ENCODE peak calls at places on chromosomes 12 and 14, in four cellular contexts. H, X, P and Z are unnamed samples.

GRCh38 chr12:15731940-15732339 is 57.2 kb downstream of the EPS8 start:
- DNase-seq in H (no peak), X (no peak), P (no peak), Z (no peak)

GRCh38 chr14:44995770-44996294 is 33.8 kb downstream of the TOGARAM1 start:
- DNase-seq in H (no peak), X (no peak), P (no peak), Z (no peak)

GRCh38 chr12:28209782-28210181 is 19.5 kb downstream of the CCDC91 start:
- DNase-seq in H (no peak), X (no peak), P (no peak), Z (no peak)

GRCh38 chr12:76547526-76547925 is 12.0 kb downstream of the OSBPL8 start:
- DNase-seq in H (no peak), X (no peak), P (no peak), Z (no peak)

GRCh38 chr14:70640938-70641547 is 673 bp upstream of the TTC9 start:
- DNase-seq in H (peak), X (no peak), P (no peak), Z (peak)

GRCh38 chr12:30988887-30989286 is 62.3 kb downstream of the TSPAN11 start:
- DNase-seq in H (no peak), X (no peak), P (no peak), Z (no peak)

GRCh38 chr12:75724913-75725312 is 213.5 kb upstream of the KRR1 start:
- DNase-seq in H (no peak), X (no peak), P (peak), Z (no peak)

GRCh38 chr14:51609251-51609986 is 42.3 kb upstream of the FRMD6 start:
- DNase-seq in H (no peak), X (no peak), P (no peak), Z (no peak)

GRCh38 chr12:71726548-71726947 is 28.1 kb upstream of the RAB21 start:
- DNase-seq in H (no peak), X (no peak), P (no peak), Z (no peak)

GRCh38 chr12:57216014-57216891 is at the start of gene NXPH4:
- DNase-seq in H (peak), X (no peak), P (no peak), Z (peak)

GRCh38 chr12:80580254-80580653 is 127.2 kb upstream of the MYF6 start:
- DNase-seq in H (no peak), X (no peak), P (peak), Z (no peak)

GRCh38 chr12:120121766-120122293 is 5.3 kb upstream of the RAB35 start:
- DNase-seq in H (peak), X (no peak), P (no peak), Z (peak)

GRCh38 chr12:1650954-1651353 is 21.9 kb downstream of the WNT5B start:
- DNase-seq in H (no peak), X (no peak), P (no peak), Z (no peak)

GRCh38 chr12:104462931-104463339 is 6.2 kb downstream of the CHST11 start:
- DNase-seq in H (peak), X (no peak), P (no peak), Z (peak)

GRCh38 chr14:105419305-105420091 is at the start of gene MTA1:
- DNase-seq in H (peak), X (peak), P (no peak), Z (peak)

GRCh38 chr12:80778005-80778541 is 61.4 kb downstream of the MYF5 start:
- DNase-seq in H (peak), X (no peak), P (peak), Z (peak)

GRCh38 chr12:116018282-116018681 is 259.2 kb downstream of the MED13L start:
- DNase-seq in H (no peak), X (no peak), P (no peak), Z (no peak)

GRCh38 chr14:90661881-90662280 is 154.3 kb downstream of the TTC7B start:
- DNase-seq in H (no peak), X (no peak), P (no peak), Z (no peak)

GRCh38 chr12:7131502-7131866 is 1.3 kb downstream of the CLSTN3 start:
- DNase-seq in H (no peak), X (no peak), P (no peak), Z (peak)

GRCh38 chr14:91872011-91872476 is 4.7 kb upstream of the TC2N start:
- DNase-seq in H (peak), X (no peak), P (no peak), Z (peak)

GRCh38 chr14:82642425-82642824 is 1108.8 kb upstream of the SEL1L start:
- DNase-seq in H (no peak), X (no peak), P (no peak), Z (no peak)

GRCh38 chr12:32507559-32508276 is 108.4 kb downstream of the FGD4 start:
- DNase-seq in H (no peak), X (no peak), P (no peak), Z (no peak)

GRCh38 chr14:55921516-55921915 is 196.7 kb upstream of the PELI2 start:
- DNase-seq in H (no peak), X (no peak), P (no peak), Z (no peak)

GRCh38 chr14:72291908-72292688 is 359.9 kb downstream of the RGS6 start:
- DNase-seq in H (peak), X (no peak), P (peak), Z (peak)

GRCh38 chr12:17203497-17203896 is 597.5 kb upstream of the LMO3 start:
- DNase-seq in H (no peak), X (no peak), P (no peak), Z (no peak)

GRCh38 chr12:5889381-5890047 is 55.5 kb downstream of the ANO2 start:
- DNase-seq in H (no peak), X (no peak), P (no peak), Z (peak)

GRCh38 chr12:47015381-47015780 is 64.0 kb upstream of the PCED1B start:
- DNase-seq in H (no peak), X (no peak), P (no peak), Z (no peak)

GRCh38 chr12:11746024-11746771 is 96.7 kb downstream of the ETV6 start:
- DNase-seq in H (no peak), X (no peak), P (peak), Z (no peak)

GRCh38 chr14:69275331-69275730 is 15.4 kb downstream of the GALNT16 start:
- DNase-seq in H (no peak), X (no peak), P (no peak), Z (no peak)

GRCh38 chr12:26704684-26705475 is 128.1 kb downstream of the ITPR2 start:
- DNase-seq in H (no peak), X (no peak), P (peak), Z (no peak)

DNA sequence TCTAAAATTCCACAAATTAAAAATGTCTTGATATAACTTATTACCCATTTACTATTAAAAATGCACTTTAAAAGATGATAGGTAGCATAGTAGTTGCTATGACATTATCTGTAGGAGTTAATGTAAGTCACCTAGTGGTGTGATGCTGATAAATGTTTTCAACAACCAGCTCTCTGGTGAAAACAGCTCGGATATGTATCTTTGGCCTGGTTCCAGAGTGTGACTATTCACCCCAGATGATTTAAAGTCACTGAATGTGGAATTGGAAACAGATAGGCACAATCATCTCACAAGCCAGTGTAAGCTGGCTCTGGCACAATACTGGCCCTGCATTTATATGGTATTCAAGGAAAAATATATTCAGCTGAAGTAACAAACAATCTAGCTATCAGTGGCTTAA is 9.2 kb upstream of the CCDC196 start:
- DNase-seq in H (no peak), X (no peak), P (peak), Z (no peak)
- TF ChIP-seq CTCF in H (no peak), X (no peak), P (no peak), Z (no peak)

GRCh38 chr12:50271724-50272247 is 11.5 kb downstream of the LIMA1 start:
- DNase-seq in H (no peak), X (no peak), P (no peak), Z (no peak)

GRCh38 chr12:50275545-50275944 is 7.8 kb downstream of the LIMA1 start:
- DNase-seq in H (no peak), X (no peak), P (no peak), Z (peak)

GRCh38 chr12:50282581-50283229 is 615 bp downstream of the LIMA1 start:
- DNase-seq in H (no peak), X (no peak), P (peak), Z (no peak)

GRCh38 chr12:50276068-50276467 is 7.3 kb downstream of the LIMA1 start:
- DNase-seq in H (no peak), X (no peak), P (no peak), Z (no peak)

GRCh38 chr12:50276912-50277671 is 6.2 kb downstream of the LIMA1 start:
- DNase-seq in H (no peak), X (no peak), P (peak), Z (no peak)
- TF ChIP-seq CTCF in H (no peak), X (no peak), P (no peak), Z (no peak)

DNA sequence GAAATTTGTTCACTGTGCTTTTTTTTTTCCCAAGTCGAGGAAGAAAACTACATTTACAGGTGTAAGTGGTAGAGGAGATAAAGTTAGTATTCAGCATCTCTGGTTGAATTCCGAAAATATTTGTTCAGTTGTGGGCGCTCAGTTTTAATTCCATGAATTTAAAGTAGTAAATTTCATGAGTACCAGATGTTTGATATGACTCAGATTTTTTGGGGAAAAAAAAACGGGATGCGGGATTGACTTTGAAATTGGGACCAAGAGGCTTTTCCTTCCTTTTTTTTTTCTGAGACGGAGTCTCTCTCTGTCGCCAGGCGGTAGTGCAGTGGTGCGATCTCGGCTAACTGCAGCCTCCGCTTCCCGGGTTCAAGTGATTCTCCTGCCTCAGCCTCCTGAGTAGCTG is 1.6 kb downstream of the TULP3 start:
- DNase-seq in H (no peak), X (no peak), P (no peak), Z (no peak)
- TF ChIP-seq CTCF in H (no peak), X (no peak), P (no peak), Z (no peak)

DNA sequence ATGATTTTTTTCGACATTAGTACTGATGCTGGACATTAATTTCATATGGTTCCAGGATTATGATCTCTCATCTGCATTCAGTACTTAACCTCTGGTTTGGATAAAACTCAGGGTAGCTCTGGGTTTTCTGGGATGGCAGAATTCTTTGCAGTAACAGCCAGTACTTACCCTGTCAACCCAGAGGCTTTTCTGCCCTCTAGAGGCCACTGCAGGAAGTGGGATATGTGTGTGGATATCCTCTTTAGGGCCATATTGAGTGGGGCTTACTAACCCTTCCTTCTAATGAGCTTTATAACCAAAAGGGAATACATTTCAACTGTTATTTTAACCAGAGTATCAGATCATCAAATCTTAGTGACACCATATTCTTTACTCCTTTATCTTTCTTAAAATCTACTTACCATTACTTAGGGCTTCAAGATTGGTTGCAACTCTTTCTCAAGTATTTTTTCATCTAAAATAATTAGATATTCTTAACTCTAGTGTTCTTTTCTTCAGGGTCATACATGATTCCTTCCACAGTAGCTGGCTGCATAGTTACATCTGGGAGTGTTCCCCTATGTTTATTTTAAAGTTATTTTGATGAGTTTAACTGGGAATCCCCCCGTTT is 488.0 kb upstream of the STXBP6 start:
- DNase-seq in H (peak), X (no peak), P (no peak), Z (peak)
- TF ChIP-seq CTCF in H (no peak), X (no peak), P (peak), Z (peak)

GRCh38 chr14:102344084-102344483 is 18.6 kb downstream of the CINP start:
- DNase-seq in H (no peak), X (no peak), P (no peak), Z (no peak)
- TF ChIP-seq CTCF in H (no peak), X (no peak), P (no peak), Z (no peak)

GRCh38 chr14:76078501-76078900 is 73.2 kb upstream of the GPATCH2L start:
- DNase-seq in H (no peak), X (no peak), P (no peak), Z (no peak)
- TF ChIP-seq CTCF in H (no peak), X (no peak), P (no peak), Z (no peak)

DNA sequence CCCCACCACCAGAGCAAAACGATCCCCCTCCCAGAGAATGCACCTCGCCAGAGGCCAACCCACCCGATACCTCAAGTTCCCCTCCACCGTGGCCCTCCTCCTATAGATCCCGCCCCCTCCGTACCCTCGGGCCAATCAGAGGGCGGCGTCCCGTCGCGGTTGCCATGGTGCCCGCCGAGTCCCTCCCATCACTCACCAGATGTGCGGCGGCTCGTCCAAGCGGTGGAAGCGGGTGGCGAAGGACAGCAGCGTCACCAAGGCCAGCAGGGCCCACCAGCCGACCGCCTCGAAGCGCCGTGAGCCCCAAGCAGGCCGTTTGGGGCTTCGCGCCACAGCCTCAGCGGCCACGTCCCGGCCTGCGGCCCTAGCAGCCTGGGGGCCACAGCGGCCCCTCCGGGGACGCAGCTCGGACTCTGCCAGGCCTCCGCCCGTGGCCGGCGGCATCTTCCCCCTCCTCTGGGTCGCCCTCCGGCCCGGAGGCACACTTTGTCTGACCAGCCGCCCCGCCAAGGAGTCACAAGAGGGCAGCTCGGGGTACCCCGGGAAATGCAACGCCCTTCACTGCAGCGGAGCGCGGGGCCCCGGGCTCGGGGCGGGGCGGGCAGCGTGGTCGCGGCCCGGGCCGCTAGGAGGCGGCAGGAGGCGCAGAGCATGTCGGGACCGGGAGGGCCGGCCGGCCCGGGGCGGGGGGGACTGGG is at the start of gene POMT2:
- DNase-seq in H (peak), X (peak), P (peak), Z (peak)
- TF ChIP-seq CTCF in H (no peak), X (peak), P (peak), Z (peak)

DNA sequence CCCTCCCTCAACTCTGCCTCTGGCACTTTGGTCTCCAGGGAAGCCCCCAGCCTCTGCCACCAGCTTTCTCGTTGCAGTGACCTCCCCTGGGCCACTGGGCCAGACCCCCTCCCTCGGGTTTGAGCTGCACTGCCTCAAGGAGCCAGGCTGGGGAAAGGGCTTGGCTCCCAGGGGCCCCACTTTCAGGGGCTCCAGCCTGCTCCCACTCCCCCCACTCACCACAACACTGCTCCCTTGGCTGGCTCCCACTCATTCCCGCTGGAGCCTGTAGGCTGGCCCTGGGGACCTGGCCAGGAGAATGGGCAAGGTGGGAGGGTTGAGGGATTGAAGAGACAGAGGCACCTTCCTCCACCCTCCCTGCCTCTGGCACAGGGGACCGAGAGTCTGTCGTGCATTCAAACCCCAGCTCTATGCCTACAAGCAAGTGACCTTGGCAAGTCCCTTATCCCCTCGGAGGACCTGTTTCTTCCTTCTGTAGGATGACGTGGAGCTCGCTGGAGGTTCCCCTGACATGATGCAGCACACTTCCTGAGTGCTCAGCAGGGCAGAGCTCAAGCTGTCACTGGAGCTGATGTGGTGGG is 19.2 kb upstream of the KIF26A start:
- DNase-seq in H (no peak), X (no peak), P (no peak), Z (no peak)
- TF ChIP-seq CTCF in H (no peak), X (no peak), P (no peak), Z (no peak)

GRCh38 chr14:35532783-35533356 is 1.1 kb upstream of the INSM2 start:
- DNase-seq in H (peak), X (no peak), P (no peak), Z (peak)

GRCh38 chr14:35531960-35532747 is 1.8 kb upstream of the INSM2 start:
- DNase-seq in H (no peak), X (no peak), P (no peak), Z (no peak)

GRCh38 chr14:35534884-35535793 is 1.2 kb downstream of the INSM2 start:
- DNase-seq in H (peak), X (no peak), P (peak), Z (peak)

GRCh38 chr14:35534130-35534883 is at the start of gene INSM2:
- DNase-seq in H (peak), X (no peak), P (no peak), Z (peak)

GRCh38 chr14:35533357-35534129 is 421 bp upstream of the INSM2 start:
- DNase-seq in H (peak), X (no peak), P (peak), Z (peak)
- TF ChIP-seq CTCF in H (no peak), X (no peak), P (no peak), Z (no peak)

DNA sequence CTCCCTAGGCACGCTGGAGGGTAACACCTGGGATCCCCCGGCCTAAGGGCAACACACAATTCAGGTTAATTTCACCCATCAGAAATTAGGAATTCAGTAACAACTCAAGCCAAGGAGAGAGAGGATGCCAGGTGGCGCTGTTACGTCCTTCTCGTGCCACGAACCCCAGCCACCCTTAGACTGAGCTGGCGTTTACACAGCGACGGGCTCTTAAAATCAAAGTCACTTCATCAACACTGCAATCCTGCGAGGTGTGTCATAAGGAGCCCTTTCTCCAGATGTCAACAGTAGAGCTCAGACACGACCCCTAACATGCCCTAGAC is 110.6 kb upstream of the TMEM132D start:
- DNase-seq in H (no peak), X (no peak), P (no peak), Z (peak)
- TF ChIP-seq CTCF in H (no peak), X (no peak), P (no peak), Z (no peak)